ENCODE peak calls at places on chromosomes 4 and X, in nine cellular contexts. T is foreskin fibroblast, X is progenitor cell of endocrine pancreas, P is AG09309, F is HL-60, L is astrocyte, U is epithelial cell of esophagus, H is fibroblast of the aortic adventitia, K is lower leg skin. D is an unnamed sample.

GRCh38 chrX:338281-338835 is 19.8 kb upstream of the GTPBP6 start:
- DNase-seq in T (no peak), X (no peak), P (no peak), F (no peak), L (no peak), U (no peak), H (no peak), K (no peak), D (no peak)

GRCh38 chrX:69104756-69105434 is 60.4 kb downstream of the PJA1 start:
- DNase-seq in T (no peak), X (no peak), P (no peak), F (no peak), L (no peak), U (no peak), H (no peak), K (no peak), D (no peak)

GRCh38 chrX:110108381-110108796 is 105.5 kb downstream of the TMEM164 start:
- DNase-seq in T (peak; percentile 33), X (no peak), P (no peak), F (peak; percentile 76), L (no peak), U (peak; percentile 10), H (peak; percentile 29), K (no peak), D (no peak)

GRCh38 chrX:136380010-136380769 is 79.4 kb downstream of the ADGRG4 start:
- DNase-seq in T (no peak), X (no peak), P (no peak), F (no peak), L (no peak), U (no peak), H (no peak), K (no peak), D (no peak)

GRCh38 chr4:114279066-114279465 is 299.6 kb upstream of the ARSJ start:
- DNase-seq in T (no peak), X (no peak), P (no peak), F (no peak), L (peak; percentile 67), U (no peak), H (no peak), K (no peak), D (no peak)

GRCh38 chr4:14915018-14915417 is 87.3 kb upstream of the CPEB2 start:
- DNase-seq in T (no peak), X (no peak), P (no peak), F (no peak), L (no peak), U (no peak), H (no peak), K (no peak), D (no peak)

GRCh38 chrX:130109429-130110378 is 593 bp downstream of the ELF4 start:
- DNase-seq in T (no peak), X (no peak), P (no peak), F (no peak), L (no peak), U (no peak), H (peak; percentile 54), K (no peak), D (no peak)

GRCh38 chrX:74286950-74287349 is 17.0 kb upstream of the ZCCHC13 start:
- DNase-seq in T (peak; percentile 41), X (no peak), P (peak; percentile 16), F (no peak), L (peak; percentile 24), U (peak; percentile 8), H (peak; percentile 3), K (no peak), D (no peak)

GRCh38 chrX:18664947-18665346 is 7.0 kb downstream of the RS1 start:
- DNase-seq in T (no peak), X (no peak), P (no peak), F (no peak), L (no peak), U (no peak), H (no peak), K (no peak), D (no peak)

GRCh38 chr4:107133965-107134364 is 97.9 kb upstream of the DKK2 start:
- DNase-seq in T (no peak), X (no peak), P (no peak), F (no peak), L (no peak), U (peak; percentile 15), H (no peak), K (no peak), D (no peak)

GRCh38 chr4:107131295-107131694 is 95.2 kb upstream of the DKK2 start:
- DNase-seq in T (peak; percentile 20), X (no peak), P (no peak), F (no peak), L (peak; percentile 50), U (peak; percentile 49), H (peak; percentile 39), K (no peak), D (no peak)

GRCh38 chr4:107125496-107125895 is 89.4 kb upstream of the DKK2 start:
- DNase-seq in T (peak; percentile 23), X (no peak), P (no peak), F (no peak), L (no peak), U (no peak), H (no peak), K (no peak), D (no peak)

DNA sequence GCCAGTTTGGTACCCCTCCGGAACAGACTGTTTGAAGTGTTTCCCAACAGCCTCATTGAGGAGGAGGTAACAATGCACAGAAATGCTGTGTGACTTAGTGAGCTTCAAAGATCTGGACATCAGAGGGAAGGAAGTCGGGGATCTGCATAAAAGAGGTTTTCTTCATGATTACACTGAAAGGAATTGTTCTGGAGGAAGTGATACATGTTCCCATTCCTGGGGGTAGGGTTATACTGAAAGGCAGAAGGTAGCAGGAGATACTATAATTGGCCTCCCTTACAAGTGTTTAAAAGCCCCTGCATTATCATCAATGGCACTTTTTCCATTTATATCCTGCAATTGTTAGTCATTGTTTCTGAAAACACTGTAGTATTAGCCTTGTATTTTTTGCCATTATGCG is 94.0 kb upstream of the DKK2 start:
- DNase-seq in T (peak; percentile 20), X (no peak), P (no peak), F (no peak), L (no peak), U (peak; percentile 16), H (no peak), K (no peak), D (no peak)
- TF ChIP-seq CTCF in T (no peak), X (no peak), P (no peak), F (no peak), L (no peak), U (no peak), H (no peak), K (no peak), D (no peak)

DNA sequence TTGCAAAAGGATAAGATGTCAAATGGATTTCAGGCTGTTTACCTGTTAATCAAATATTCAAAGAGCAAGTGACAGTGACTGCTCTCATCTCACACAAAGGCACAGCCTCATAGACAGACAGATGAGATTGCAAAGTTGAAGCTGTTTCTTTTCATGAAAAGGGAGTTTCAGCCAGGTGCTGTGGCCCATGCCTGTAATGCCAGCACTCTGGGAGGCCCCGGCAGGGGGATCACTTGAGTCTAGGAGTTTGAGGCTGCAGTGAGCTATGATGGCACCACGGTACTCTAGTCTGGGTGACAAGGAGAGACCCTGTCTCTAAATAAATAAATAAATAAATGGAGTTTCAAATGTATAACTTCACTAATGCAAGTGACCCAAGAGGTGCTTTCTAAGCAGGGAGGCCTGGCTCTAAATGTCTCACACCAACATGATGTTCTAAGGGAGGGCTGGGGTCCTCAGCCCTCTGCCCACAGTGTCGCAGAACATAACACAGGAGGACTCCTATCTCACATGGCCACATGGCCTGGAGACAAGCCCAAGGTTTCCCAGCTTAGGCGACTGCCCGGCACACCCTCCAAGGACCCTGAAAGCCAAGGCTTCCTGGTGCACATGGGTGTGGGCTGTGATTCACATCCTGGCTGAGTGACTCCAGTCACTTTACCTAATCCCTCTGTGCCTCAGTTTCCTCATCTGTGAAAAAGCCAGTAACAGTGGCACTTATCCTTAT is 26.8 kb downstream of the PPP2R2C start:
- DNase-seq in T (no peak), X (no peak), P (no peak), F (no peak), L (no peak), U (no peak), H (no peak), K (no peak), D (no peak)
- TF ChIP-seq CTCF in T (no peak), X (no peak), P (no peak), F (no peak), L (no peak), U (no peak), H (no peak), K (no peak), D (no peak)

DNA sequence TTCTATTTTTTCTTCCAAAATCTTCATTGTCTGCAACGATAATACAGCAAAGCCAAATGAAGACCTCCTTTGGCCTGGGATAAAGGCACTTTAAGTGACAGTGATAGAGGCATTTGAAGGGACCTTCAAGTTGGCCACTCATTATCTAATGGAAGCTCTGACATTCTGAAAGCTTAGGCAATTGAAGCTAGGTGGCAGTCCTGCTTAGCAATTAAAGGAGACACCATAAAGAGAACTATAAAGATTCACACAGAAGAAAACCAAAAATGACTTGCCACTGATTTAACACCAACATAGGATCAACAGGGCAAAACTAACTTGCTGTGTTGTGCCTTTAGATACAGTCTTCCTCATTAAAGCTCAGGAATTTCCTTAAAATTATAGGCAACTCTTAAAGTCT is 103.3 kb upstream of the TSPAN7 start:
- DNase-seq in T (no peak), X (no peak), P (no peak), F (no peak), L (no peak), U (peak; percentile 32), H (no peak), K (no peak), D (no peak)
- TF ChIP-seq CTCF in T (no peak), X (no peak), P (no peak), F (no peak), L (no peak), U (peak; percentile 44), H (no peak), K (no peak), D (no peak)

GRCh38 chrX:8851487-8851886 is 50.3 kb upstream of the FAM9A start:
- DNase-seq in T (no peak), X (no peak), P (no peak), F (no peak), L (no peak), U (peak; percentile 10), H (no peak), K (no peak), D (no peak)

GRCh38 chrX:8848921-8849320 is 47.7 kb upstream of the FAM9A start:
- DNase-seq in T (no peak), X (no peak), P (no peak), F (no peak), L (peak; percentile 72), U (peak; percentile 29), H (peak; percentile 20), K (no peak), D (no peak)

GRCh38 chrX:8849462-8849861 is 48.3 kb upstream of the FAM9A start:
- DNase-seq in T (no peak), X (no peak), P (no peak), F (no peak), L (no peak), U (no peak), H (no peak), K (no peak), D (no peak)

GRCh38 chrX:8846271-8846670 is 45.1 kb upstream of the FAM9A start:
- DNase-seq in T (no peak), X (no peak), P (no peak), F (no peak), L (peak; percentile 56), U (no peak), H (no peak), K (no peak), D (no peak)

DNA sequence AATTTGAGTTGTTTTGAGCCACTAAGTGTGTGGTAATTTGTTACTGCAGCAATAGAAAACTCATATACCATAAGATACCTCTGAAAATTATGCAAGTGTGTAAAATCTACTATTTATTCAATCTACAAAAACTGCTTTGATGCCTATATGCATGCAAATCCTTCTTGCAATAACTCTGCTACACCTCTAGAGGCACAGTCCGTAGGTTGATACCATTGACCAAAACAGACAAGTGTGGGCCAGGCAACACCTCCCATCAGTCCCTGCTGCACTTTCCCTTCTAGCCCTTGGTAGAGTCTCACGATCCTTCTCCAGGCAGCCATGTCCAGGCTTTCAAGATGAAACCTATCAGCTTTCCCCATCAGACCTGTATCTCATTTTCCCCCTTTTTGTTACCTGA is 48.8 kb upstream of the FAM9A start:
- DNase-seq in T (no peak), X (no peak), P (no peak), F (no peak), L (no peak), U (no peak), H (no peak), K (no peak), D (no peak)
- TF ChIP-seq CTCF in T (no peak), X (no peak), P (peak; percentile 5), F (no peak), L (no peak), U (peak; percentile 12), H (no peak), K (no peak), D (no peak)